ENCODE peak calls at places on chromosomes 13 and 19, in four cellular contexts. T is GM12878, L is H1, K is HCT116. X is an unnamed sample.

GRCh38 chr13:75219479-75220237 is 262.3 kb downstream of the TBC1D4 start:
- DNase-seq in T (peak; percentile 7), L (peak; percentile 97), K (peak; percentile 31), X (peak; percentile 70)

GRCh38 chr19:44306283-44306682 is 1.5 kb upstream of the ZNF235 start:
- DNase-seq in T (no peak), L (no peak), K (no peak), X (no peak)

GRCh38 chr13:99322297-99323103 is 15.3 kb upstream of the GPR183 start:
- DNase-seq in T (peak; percentile 85), L (no peak), K (no peak), X (peak; percentile 35)

GRCh38 chr19:4993683-4994082 is 24.8 kb downstream of the KDM4B start:
- DNase-seq in T (no peak), L (no peak), K (no peak), X (no peak)

GRCh38 chr13:102487330-102487729 is 85.5 kb upstream of the FGF14 start:
- DNase-seq in T (no peak), L (no peak), K (no peak), X (no peak)

GRCh38 chr13:111280666-111281577 is 39.5 kb upstream of the TEX29 start:
- DNase-seq in T (no peak), L (no peak), K (no peak), X (no peak)

GRCh38 chr13:31073859-31074718 is 87.6 kb downstream of the HSPH1 start:
- DNase-seq in T (peak; percentile 89), L (no peak), K (no peak), X (no peak)

GRCh38 chr19:13788991-13789390 is 6.3 kb upstream of the ZSWIM4 start:
- DNase-seq in T (no peak), L (no peak), K (no peak), X (no peak)

GRCh38 chr19:8552810-8553209 is 24.4 kb downstream of the MYO1F start:
- DNase-seq in T (no peak), L (peak; percentile 55), K (peak; percentile 75), X (peak; percentile 35)

GRCh38 chr19:49413348-49413747 is 9.9 kb downstream of the PTH2 start:
- DNase-seq in T (no peak), L (no peak), K (no peak), X (no peak)

GRCh38 chr13:26713341-26713740 is 47.2 kb downstream of the GPR12 start:
- DNase-seq in T (no peak), L (no peak), K (no peak), X (no peak)

GRCh38 chr13:23628765-23629565 is 58.8 kb downstream of the TNFRSF19 start:
- DNase-seq in T (no peak), L (no peak), K (no peak), X (no peak)
- TF ChIP-seq SP1 in T (no peak), L (no peak), K (no peak), X (no peak)

GRCh38 chr13:23766939-23767338 is 122.3 kb downstream of the MIPEP start:
- DNase-seq in T (no peak), L (no peak), K (no peak), X (no peak)
- TF ChIP-seq CEBPB in T (no peak), L (no peak), K (no peak), X (no peak)

DNA sequence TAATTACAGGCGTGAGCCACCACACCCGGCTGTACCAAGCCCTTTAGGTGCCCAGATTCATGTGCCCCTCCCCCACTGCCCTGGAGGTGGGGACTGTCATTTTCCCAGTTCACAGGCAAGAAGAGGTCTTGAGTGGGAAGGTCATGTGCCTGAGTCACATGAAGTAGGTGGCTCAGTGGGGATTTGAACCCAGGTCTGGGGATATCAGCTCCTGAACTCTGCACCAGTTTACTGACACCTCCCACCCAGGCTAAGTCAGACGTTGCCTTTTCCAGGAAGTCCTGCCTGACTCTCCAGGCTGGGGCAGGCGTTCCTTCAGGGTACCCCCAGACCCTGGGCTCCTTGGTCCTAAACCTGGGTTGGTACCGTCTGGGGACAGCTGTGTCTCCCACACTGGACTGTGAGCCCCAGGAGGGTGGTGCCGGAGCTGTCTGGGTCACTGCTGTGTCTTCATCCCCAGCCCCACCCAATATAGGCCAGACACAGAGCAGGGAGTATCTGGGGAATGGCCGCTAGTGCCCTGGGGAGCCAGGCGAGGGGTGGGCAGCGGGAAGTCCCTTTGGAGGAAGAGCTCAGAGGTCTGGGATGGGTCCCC is 8.6 kb downstream of the VASP start:
- DNase-seq in T (no peak), L (no peak), K (no peak), X (no peak)
- H3K27ac ChIP-seq in T (peak overlapping the region; percentile 75), L (no peak overlapping the region), K (peak overlapping the region; percentile 69), X (peak overlapping the region; percentile 73)

GRCh38 chr19:38793671-38794070 is 4.7 kb downstream of the LGALS7B start:
- DNase-seq in T (no peak), L (no peak), K (no peak), X (no peak)

GRCh38 chr19:38795549-38795948 is 6.5 kb downstream of the LGALS7B start:
- DNase-seq in T (no peak), L (no peak), K (no peak), X (no peak)

GRCh38 chr19:38793186-38793585 is 4.2 kb downstream of the LGALS7B start:
- DNase-seq in T (no peak), L (no peak), K (no peak), X (no peak)

GRCh38 chr19:38796154-38796553 is 7.2 kb downstream of the LGALS7B start:
- DNase-seq in T (no peak), L (no peak), K (no peak), X (no peak)

GRCh38 chr19:38792250-38793111 is 3.5 kb downstream of the LGALS7B start:
- DNase-seq in T (no peak), L (peak; percentile 70), K (no peak), X (no peak)
- TF ChIP-seq SP1 in T (no peak), L (no peak), K (no peak), X (no peak)

GRCh38 chr13:45332831-45333219 is 8.2 kb downstream of the TPT1 start:
- DNase-seq in T (no peak), L (no peak), K (no peak), X (no peak)

GRCh38 chr13:45333251-45333972 is 7.6 kb downstream of the TPT1 start:
- DNase-seq in T (no peak), L (no peak), K (no peak), X (no peak)

GRCh38 chr13:45335397-45336024 is 5.5 kb downstream of the TPT1 start:
- DNase-seq in T (no peak), L (no peak), K (no peak), X (no peak)

GRCh38 chr13:45336025-45336800 is 4.8 kb downstream of the TPT1 start:
- DNase-seq in T (no peak), L (no peak), K (no peak), X (no peak)

GRCh38 chr13:45333973-45334922 is 6.7 kb downstream of the TPT1 start:
- DNase-seq in T (no peak), L (no peak), K (no peak), X (no peak)
- TF ChIP-seq CEBPB in T (no peak), L (no peak), K (no peak), X (no peak)

GRCh38 chr19:17086811-17087210 is 11.2 kb downstream of the MYO9B start:
- DNase-seq in T (no peak), L (no peak), K (no peak), X (no peak)

GRCh38 chr19:17090501-17091074 is 15.0 kb downstream of the MYO9B start:
- DNase-seq in T (no peak), L (no peak), K (no peak), X (no peak)

GRCh38 chr19:17091758-17092333 is 16.3 kb downstream of the MYO9B start:
- DNase-seq in T (no peak), L (no peak), K (no peak), X (peak; percentile 25)

GRCh38 chr19:17088552-17088951 is 13.0 kb downstream of the MYO9B start:
- DNase-seq in T (no peak), L (no peak), K (no peak), X (no peak)

DNA sequence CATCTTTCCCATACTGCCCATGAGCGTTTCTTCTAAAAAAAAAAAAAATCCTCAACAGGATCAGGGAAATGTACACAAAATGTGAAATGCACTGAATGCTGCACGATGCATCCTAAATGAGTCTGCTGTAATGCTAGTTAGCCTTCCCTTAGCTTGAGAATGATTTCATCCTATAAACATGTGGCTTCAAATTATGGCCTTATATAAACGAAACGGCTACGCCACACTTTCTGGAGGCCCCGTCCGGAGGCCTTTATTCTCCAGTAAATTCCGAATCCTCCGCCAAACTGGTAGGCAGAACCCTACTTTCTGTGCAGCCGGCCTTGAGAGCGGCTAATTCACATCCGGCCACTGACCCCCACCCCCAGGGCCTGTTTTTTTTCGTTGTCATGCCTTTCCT is 13.7 kb downstream of the MYO9B start:
- DNase-seq in T (no peak), L (no peak), K (no peak), X (no peak)
- H3K27ac ChIP-seq in T (peak overlapping the region; percentile 17), L (no peak overlapping the region), K (no peak overlapping the region), X (peak overlapping the region; percentile 14)

GRCh38 chr13:110134801-110135200 is 172.2 kb downstream of the COL4A1 start:
- DNase-seq in T (no peak), L (no peak), K (no peak), X (no peak)
- TF ChIP-seq SP1 in T (no peak), L (peak; percentile 38), K (no peak), X (no peak)

DNA sequence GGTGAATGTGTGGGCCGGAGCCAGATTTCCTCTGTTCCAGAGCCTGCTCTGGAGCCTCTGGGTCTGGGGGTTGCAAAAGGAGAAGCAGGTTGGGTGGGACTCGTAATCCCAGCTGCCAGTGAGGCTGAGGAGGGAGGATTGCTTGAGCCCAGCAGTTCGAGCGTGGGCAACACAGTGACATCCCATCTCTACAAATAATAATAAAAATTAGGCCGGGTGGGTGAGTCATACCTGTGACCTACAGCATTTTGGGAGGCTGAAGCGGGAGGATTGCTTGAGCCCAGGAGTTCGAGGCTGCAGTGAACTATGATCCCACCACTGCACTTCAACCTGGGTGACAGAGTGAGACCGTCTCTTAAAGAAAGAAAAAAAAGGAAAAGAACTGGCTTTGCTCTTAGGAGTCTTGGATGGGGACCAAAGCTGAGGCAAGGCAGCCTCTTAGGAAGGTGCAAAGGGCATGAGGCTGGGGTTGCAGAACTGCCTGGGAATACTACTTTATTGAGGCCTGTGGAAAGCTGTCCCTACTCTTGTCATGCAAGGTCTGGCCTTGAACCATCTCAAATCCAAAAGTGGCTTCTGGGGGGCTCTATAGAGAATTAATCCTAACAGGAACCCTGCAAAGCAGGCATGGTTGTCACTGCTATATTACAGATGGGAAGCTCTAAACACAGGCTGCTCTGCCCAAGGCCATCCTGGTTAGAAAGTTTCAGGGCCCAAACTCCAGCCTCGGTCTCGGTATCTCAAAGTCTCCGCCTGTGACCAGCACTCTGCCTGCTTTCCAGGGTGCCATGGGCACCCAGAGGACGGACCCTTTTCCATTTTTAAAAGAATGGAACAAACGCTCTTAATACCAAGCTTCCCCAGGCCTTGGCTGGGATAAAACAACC is 877 bp upstream of the C19orf12 start:
- DNase-seq in T (no peak), L (no peak), K (no peak), X (no peak)
- TF ChIP-seq CEBPB in T (no peak), L (no peak), K (no peak), X (no peak)

X was measured in K562.